ENCODE peak calls at places on chromosomes 1 and 21, in seven cellular contexts. M is H1, G is IMR-90, V is A549, E is K562, L is GM12878, Y is HepG2. Q is an unnamed sample. For H3K4me1, the result is how much of the 10 kb centered on the place peaks cover.

GRCh38 chr1:52348704-52349301 is 17.2 kb downstream of the CC2D1B start:
- DNase-seq in Y (no peak), V (peak), E (peak), G (peak), L (no peak), M (peak), Q (peak)

GRCh38 chr1:41418868-41419583 is 57.8 kb downstream of the FOXO6 start:
- DNase-seq in M (no peak), V (peak), E (no peak), G (peak), L (no peak), Y (peak), Q (no peak)

GRCh38 chr1:101111461-101111860 is 85.9 kb upstream of the DPH5 start:
- DNase-seq in M (no peak), V (no peak), L (no peak), G (no peak), Y (no peak), E (no peak), Q (no peak)

GRCh38 chr1:151787689-151788088 is 2.6 kb downstream of the TDRKH start:
- DNase-seq in M (no peak), E (no peak), L (no peak), V (no peak), G (no peak), Y (no peak), Q (no peak)

GRCh38 chr21:44911384-44912157 is 9.1 kb downstream of the ITGB2 start:
- DNase-seq in L (no peak), G (no peak), E (peak), Y (peak), V (peak), M (no peak), Q (peak)

GRCh38 chr1:236124965-236125364 is 17.4 kb upstream of the GPR137B start:
- DNase-seq in L (no peak), V (peak), G (no peak), Y (peak), M (no peak), E (no peak), Q (no peak)

GRCh38 chr1:117740461-117740860 is 134.6 kb downstream of the TENT5C start:
- DNase-seq in L (no peak), G (no peak), V (no peak), Y (no peak), M (no peak), E (no peak), Q (no peak)

GRCh38 chr1:147202576-147202975 is 22.6 kb downstream of the FMO5 start:
- DNase-seq in Y (no peak), E (no peak), M (no peak), V (no peak), L (no peak), G (peak), Q (no peak)

GRCh38 chr1:12574757-12575139 is 43.3 kb downstream of the DHRS3 start:
- DNase-seq in V (no peak), Y (no peak), M (no peak), G (no peak), L (no peak), E (no peak), Q (no peak)

GRCh38 chr21:42760977-42761751 is 107.7 kb downstream of the PDE9A start:
- DNase-seq in G (no peak), E (no peak), V (no peak), L (no peak), Y (peak), M (no peak), Q (no peak)

GRCh38 chr1:41465741-41466140 is 18.7 kb downstream of the EDN2 start:
- DNase-seq in V (no peak), G (no peak), L (no peak), M (no peak), Y (no peak), E (no peak), Q (no peak)

GRCh38 chr1:145826030-145826429 is 2.0 kb downstream of the POLR3C start:
- DNase-seq in V (no peak), M (no peak), L (no peak), Y (no peak), G (no peak), E (no peak), Q (no peak)

GRCh38 chr1:202716654-202717053 is 6.4 kb upstream of the SYT2 start:
- DNase-seq in V (no peak), Y (no peak), L (no peak), G (no peak), E (no peak), M (no peak), Q (no peak)

GRCh38 chr1:244735854-244736561 is 83.1 kb downstream of the DESI2 start:
- DNase-seq in E (no peak), G (no peak), M (no peak), L (no peak), Y (no peak), V (no peak), Q (no peak)

GRCh38 chr1:118692143-118692542 is 296.0 kb downstream of the TBX15 start:
- DNase-seq in G (no peak), E (no peak), Y (no peak), M (no peak), V (no peak), L (no peak), Q (no peak)

GRCh38 chr1:112528076-112528475 is 19.3 kb downstream of the WNT2B start:
- DNase-seq in L (no peak), M (no peak), Y (no peak), E (no peak), V (no peak), G (peak), Q (no peak)

GRCh38 chr1:68827261-68827660 is 330.4 kb upstream of the DEPDC1 start:
- DNase-seq in V (no peak), M (no peak), E (no peak), Y (no peak), G (no peak), L (no peak), Q (no peak)

DNA sequence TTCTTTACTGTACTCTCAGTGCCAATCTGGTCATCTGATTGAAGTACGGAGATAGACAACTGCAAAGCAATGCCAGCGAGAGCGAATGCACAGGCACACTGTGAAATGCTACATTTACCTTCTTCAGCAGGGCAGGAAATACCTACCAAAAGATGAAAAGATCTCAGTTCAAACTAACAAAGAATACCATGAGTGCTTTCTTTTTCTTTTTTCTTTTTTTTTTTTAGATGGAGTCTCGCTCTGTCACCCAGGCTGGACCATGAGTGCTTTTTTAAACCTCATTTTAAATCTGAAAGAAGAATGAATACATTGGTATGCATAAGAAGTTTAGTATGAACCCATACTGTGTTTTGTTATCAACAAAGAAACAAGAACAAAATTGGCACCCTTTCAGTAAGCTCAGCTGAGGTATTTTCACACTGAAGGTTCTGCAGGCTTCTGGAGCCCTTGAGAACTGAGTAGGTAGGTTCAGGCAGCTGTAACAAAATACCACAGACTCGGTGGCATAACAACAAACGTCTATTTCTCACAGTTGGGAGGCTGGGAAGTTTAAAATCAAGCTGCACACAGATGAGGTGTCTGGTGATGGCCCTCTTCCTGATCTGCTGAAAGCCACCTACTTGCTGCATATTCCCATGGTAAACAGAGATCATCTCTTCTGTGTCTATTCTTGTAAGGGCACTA is 1.7 kb upstream of the CHI3L2 start:
- DNase-seq in L (no peak), G (peak), M (no peak), V (no peak), Y (no peak), E (no peak), Q (no peak)
- H3K4me1 ChIP-seq in L (half or more), G (under half), M (under half), V (under half), Y (half or more), E (under half), Q (under half)

GRCh38 chr1:210360852-210361477 is 32.3 kb downstream of the HHAT start:
- DNase-seq in E (peak), G (peak), M (no peak), L (no peak), V (peak), Y (peak), Q (peak)
- TF ChIP-seq RFX5 in E (no peak), G (no peak), M (no peak), L (no peak), V (no peak), Y (no peak), Q (no peak)

GRCh38 chr1:18639335-18640055 is 8.8 kb downstream of the PAX7 start:
- DNase-seq in V (no peak), G (no peak), M (no peak), E (no peak), Y (no peak), L (no peak), Q (no peak)
- H3K4me1 ChIP-seq in V (under half), G (under half), M (half or more), E (under half), Y (under half), L (under half), Q (under half)

GRCh38 chr21:37210799-37211198 is 56.3 kb downstream of the VPS26C start:
- DNase-seq in G (no peak), Y (no peak), L (no peak), M (no peak), E (no peak), V (no peak), Q (no peak)

GRCh38 chr21:37220433-37220980 is 46.6 kb downstream of the VPS26C start:
- DNase-seq in E (no peak), Y (peak), G (peak), L (no peak), M (no peak), V (peak), Q (peak)

GRCh38 chr21:37210017-37210593 is 57.0 kb downstream of the VPS26C start:
- DNase-seq in Y (no peak), G (no peak), V (no peak), M (no peak), E (peak), L (no peak), Q (no peak)

GRCh38 chr21:37219766-37220432 is 47.2 kb downstream of the VPS26C start:
- DNase-seq in G (no peak), M (no peak), Y (no peak), V (peak), L (no peak), E (no peak), Q (no peak)

DNA sequence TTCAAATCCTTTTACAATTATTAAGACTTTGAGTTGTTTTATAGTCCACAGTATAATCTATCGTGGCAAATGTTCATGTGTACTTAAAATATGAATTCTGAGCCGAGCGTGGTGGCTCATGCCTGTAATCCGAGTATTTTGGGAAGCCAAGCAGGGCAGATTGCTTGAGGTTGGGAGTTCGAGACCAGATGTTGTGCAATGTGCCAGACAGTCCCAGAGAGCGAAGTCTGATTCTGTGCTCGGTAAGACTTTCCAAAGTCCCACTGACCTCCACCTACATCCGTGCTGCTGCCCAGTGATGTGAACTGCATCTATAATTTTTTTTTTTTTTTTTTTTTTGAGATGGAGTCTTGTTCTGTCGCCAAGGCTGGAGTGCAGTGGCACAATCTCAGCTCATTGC is 52.2 kb downstream of the VPS26C start:
- DNase-seq in M (no peak), Y (no peak), V (no peak), L (no peak), G (no peak), E (no peak), Q (no peak)
- TF ChIP-seq RFX5 in M (no peak), Y (no peak), V (no peak), L (no peak), G (no peak), E (no peak), Q (no peak)

GRCh38 chr1:86409416-86410021 is 13.4 kb upstream of the ODF2L start:
- DNase-seq in Y (peak), G (no peak), V (no peak), M (no peak), E (peak), L (no peak), Q (no peak)
- H3K4me1 ChIP-seq in Y (under half), G (under half), V (under half), M (under half), E (under half), L (under half), Q (under half)

DNA sequence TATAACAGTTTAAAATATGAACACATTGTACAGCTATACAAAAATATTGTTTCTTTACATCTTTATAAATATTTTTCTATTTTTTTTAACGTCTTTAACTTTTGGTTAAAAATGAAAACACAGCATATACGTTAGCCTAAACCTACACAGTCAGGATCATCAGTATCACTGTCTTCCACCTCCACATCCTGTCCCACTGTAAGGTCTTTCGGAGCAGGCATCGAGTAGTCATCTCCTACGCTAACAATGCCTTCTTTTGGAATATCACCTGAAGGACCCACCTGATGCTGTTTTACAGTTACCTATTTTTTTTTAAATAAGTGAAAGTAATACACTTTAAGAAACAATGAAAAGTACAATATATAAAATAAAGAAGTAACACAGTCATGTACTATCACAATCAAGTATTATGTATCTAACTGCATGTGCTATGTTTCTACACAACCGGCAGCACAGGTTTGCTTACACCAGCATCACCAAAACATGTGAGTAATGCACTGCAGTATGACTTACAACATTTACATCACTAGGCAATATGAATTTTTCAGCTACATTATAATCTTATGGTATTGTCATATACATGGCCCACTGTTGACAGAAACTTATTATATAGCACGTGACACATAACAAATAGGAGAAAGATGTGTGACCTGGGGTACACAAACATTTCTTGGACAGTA is 254.4 kb downstream of the AKT3 start:
- DNase-seq in V (no peak), E (no peak), Y (no peak), G (peak), M (no peak), L (no peak), Q (no peak)
- TF ChIP-seq RFX5 in V (no peak), E (no peak), Y (no peak), G (no peak), M (no peak), L (no peak), Q (no peak)

GRCh38 chr1:207020016-207020708 is 12.4 kb downstream of the C1orf116 start:
- DNase-seq in Y (peak), G (no peak), E (peak), V (peak), M (no peak), L (no peak), Q (no peak)

GRCh38 chr1:207021139-207021861 is 11.3 kb downstream of the C1orf116 start:
- DNase-seq in V (peak), E (peak), Y (peak), M (no peak), G (peak), L (no peak), Q (peak)

GRCh38 chr1:207019161-207019560 is 13.4 kb downstream of the C1orf116 start:
- DNase-seq in G (no peak), E (no peak), Y (no peak), V (no peak), L (no peak), M (no peak), Q (no peak)

GRCh38 chr1:207021876-207022596 is 10.5 kb downstream of the C1orf116 start:
- DNase-seq in Y (no peak), M (no peak), L (no peak), E (no peak), V (no peak), G (no peak), Q (no peak)

GRCh38 chr1:207020709-207021107 is 11.8 kb downstream of the C1orf116 start:
- DNase-seq in Y (no peak), V (no peak), M (no peak), L (no peak), G (peak), E (no peak), Q (no peak)
- H3K4me1 ChIP-seq in Y (half or more), V (half or more), M (under half), L (under half), G (under half), E (half or more), Q (under half)

DNA sequence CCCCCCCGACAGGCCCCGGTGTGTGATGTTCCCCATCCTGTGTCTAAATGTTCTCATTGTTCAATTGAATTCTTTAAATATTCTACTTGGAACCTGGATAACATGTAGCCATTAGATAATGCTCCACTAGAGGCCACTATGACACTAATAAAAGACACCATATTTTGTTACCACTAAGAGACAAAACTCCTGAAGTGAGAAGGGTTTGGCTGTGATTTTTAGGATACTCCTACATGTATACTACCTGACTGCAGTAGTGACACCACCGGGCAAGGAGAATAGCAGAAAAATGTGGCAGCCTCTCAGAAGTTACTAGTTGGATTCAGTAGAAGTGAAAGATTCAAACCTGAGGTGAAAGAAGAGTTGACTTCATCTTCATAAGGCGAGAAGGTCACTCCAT is 36.0 kb downstream of the F5 start:
- DNase-seq in M (no peak), E (peak), Y (peak), L (no peak), G (peak), V (peak), Q (peak)
- TF ChIP-seq RFX5 in M (no peak), E (no peak), Y (no peak), L (no peak), G (no peak), V (no peak), Q (no peak)

Q was measured in SK-N-SH.